ENCODE peak calls at places on chromosomes 4 and X, in four cellular contexts. Y is HL-60, Z is GM12878, S is K562. O is an unnamed sample.

GRCh38 chr4:16199132-16199531 is 27.1 kb downstream of the TAPT1 start:
- DNase-seq in Y (no peak), Z (no peak), S (no peak), O (no peak)

GRCh38 chrX:16466640-16467432 is 183.1 kb upstream of the S100G start:
- DNase-seq in Y (no peak), Z (no peak), S (no peak), O (no peak)

GRCh38 chrX:20595928-20596550 is 329.3 kb upstream of the RPS6KA3 start:
- DNase-seq in Y (no peak), Z (no peak), S (no peak), O (no peak)

GRCh38 chr4:71784569-71785197 is 804 bp upstream of the GC start:
- DNase-seq in Y (no peak), Z (no peak), S (no peak), O (no peak)

GRCh38 chr4:83075271-83075670 is 39.3 kb downstream of the PLAC8 start:
- DNase-seq in Y (no peak), Z (no peak), S (no peak), O (no peak)

GRCh38 chr4:15718959-15719358 is 16.1 kb downstream of the BST1 start:
- DNase-seq in Y (no peak), Z (no peak), S (no peak), O (no peak)

GRCh38 chr4:19831644-19832285 is 419.9 kb upstream of the SLIT2 start:
- DNase-seq in Y (no peak), Z (no peak), S (no peak), O (no peak)

GRCh38 chr4:77169496-77169895 is 12.5 kb downstream of the CCNG2 start:
- DNase-seq in Y (no peak), Z (no peak), S (no peak), O (no peak)

GRCh38 chr4:153234923-153235322 is 30.7 kb downstream of the TRIM2 start:
- DNase-seq in Y (no peak), Z (no peak), S (no peak), O (no peak)

GRCh38 chr4:128241425-128241913 is 46.1 kb downstream of the PGRMC2 start:
- DNase-seq in Y (no peak), Z (no peak), S (no peak), O (no peak)

GRCh38 chrX:101025126-101025525 is 26.8 kb downstream of the TRMT2B start:
- DNase-seq in Y (no peak), Z (no peak), S (no peak), O (no peak)

GRCh38 chr4:38948551-38948950 is 80.9 kb downstream of the FAM114A1 start:
- DNase-seq in Y (no peak), Z (no peak), S (no peak), O (no peak)

GRCh38 chrX:131792789-131793462 is 230.2 kb upstream of the STK26 start:
- DNase-seq in Y (no peak), Z (peak; percentile 90), S (no peak), O (no peak)

GRCh38 chrX:23317799-23318724 is 16.6 kb upstream of the PTCHD1 start:
- DNase-seq in Y (no peak), Z (no peak), S (peak; percentile 68), O (no peak)

GRCh38 chr4:38071801-38072567 is 111.8 kb downstream of the PTTG2 start:
- DNase-seq in Y (peak; percentile 91), Z (no peak), S (no peak), O (no peak)

GRCh38 chrX:17226736-17227135 is 148.3 kb upstream of the NHS start:
- DNase-seq in Y (no peak), Z (no peak), S (no peak), O (no peak)

GRCh38 chr4:140857111-140857510 is 100.9 kb upstream of the TBC1D9 start:
- DNase-seq in Y (no peak), Z (no peak), S (no peak), O (no peak)

GRCh38 chr4:13535118-13535517 is 9.2 kb downstream of the NKX3-2 start:
- DNase-seq in Y (no peak), Z (no peak), S (no peak), O (no peak)

GRCh38 chr4:151192556-151193235 is 84.3 kb upstream of the PRSS48 start:
- DNase-seq in Y (no peak), Z (no peak), S (no peak), O (no peak)

GRCh38 chr4:1557221-1557597 is 126.9 kb downstream of the FAM53A start:
- DNase-seq in Y (no peak), Z (no peak), S (no peak), O (no peak)

GRCh38 chrX:46811101-46811500 is 25.7 kb upstream of the RP2 start:
- DNase-seq in Y (no peak), Z (no peak), S (no peak), O (no peak)

GRCh38 chrX:16870861-16871584 is 861 bp upstream of the RBBP7 start:
- DNase-seq in Y (no peak), Z (no peak), S (no peak), O (no peak)

GRCh38 chr4:113686950-113687718 is 74.4 kb downstream of the CAMK2D start:
- DNase-seq in Y (no peak), Z (peak; percentile 39), S (no peak), O (no peak)

GRCh38 chr4:189035091-189035490 is 895.9 kb downstream of the TRIML1 start:
- DNase-seq in Y (no peak), Z (no peak), S (no peak), O (no peak)

GRCh38 chr4:149896428-149896827 is 80.8 kb upstream of the IQCM start:
- DNase-seq in Y (no peak), Z (no peak), S (no peak), O (no peak)

GRCh38 chr4:38449506-38450174 is 214.4 kb upstream of the KLF3 start:
- DNase-seq in Y (no peak), Z (no peak), S (no peak), O (no peak)

GRCh38 chr4:80140237-80140636 is 57.1 kb upstream of the PRDM8 start:
- DNase-seq in Y (no peak), Z (no peak), S (no peak), O (no peak)

GRCh38 chr4:140237616-140238352 is 83.8 kb upstream of the MAML3 start:
- DNase-seq in Y (peak; percentile 61), Z (no peak), S (no peak), O (no peak)

GRCh38 chrX:152833378-152833777 is 2.5 kb downstream of the NSDHL start:
- DNase-seq in Y (no peak), Z (no peak), S (no peak), O (no peak)

GRCh38 chrX:8988456-8988855 is 45.5 kb downstream of the FAM9B start:
- DNase-seq in Y (no peak), Z (no peak), S (no peak), O (no peak)

DNA sequence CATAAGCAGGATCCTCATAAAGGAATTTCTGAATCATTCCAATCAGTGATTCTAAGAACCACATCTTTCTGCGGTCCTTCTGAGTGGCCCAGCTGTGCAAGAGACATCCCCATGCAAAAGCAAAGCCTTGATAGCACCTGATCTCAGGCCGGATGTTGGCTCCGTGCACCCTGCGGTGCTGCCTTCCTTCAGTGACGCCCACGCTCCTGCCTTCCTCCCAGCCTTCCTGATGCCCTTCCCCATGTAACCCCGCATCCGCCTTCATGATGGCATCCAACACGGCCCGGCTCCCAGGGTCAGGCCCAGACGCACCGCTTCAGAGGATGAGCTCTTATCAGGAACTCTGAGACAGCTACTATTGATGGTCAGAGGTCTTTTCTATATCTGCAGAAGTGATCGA is 20.4 kb upstream of the CYP4V2 start:
- DNase-seq in Y (no peak), Z (no peak), S (no peak), O (no peak)
- TF ChIP-seq SPI1 in Y (no peak), Z (no peak), S (no peak), O (no peak)

DNA sequence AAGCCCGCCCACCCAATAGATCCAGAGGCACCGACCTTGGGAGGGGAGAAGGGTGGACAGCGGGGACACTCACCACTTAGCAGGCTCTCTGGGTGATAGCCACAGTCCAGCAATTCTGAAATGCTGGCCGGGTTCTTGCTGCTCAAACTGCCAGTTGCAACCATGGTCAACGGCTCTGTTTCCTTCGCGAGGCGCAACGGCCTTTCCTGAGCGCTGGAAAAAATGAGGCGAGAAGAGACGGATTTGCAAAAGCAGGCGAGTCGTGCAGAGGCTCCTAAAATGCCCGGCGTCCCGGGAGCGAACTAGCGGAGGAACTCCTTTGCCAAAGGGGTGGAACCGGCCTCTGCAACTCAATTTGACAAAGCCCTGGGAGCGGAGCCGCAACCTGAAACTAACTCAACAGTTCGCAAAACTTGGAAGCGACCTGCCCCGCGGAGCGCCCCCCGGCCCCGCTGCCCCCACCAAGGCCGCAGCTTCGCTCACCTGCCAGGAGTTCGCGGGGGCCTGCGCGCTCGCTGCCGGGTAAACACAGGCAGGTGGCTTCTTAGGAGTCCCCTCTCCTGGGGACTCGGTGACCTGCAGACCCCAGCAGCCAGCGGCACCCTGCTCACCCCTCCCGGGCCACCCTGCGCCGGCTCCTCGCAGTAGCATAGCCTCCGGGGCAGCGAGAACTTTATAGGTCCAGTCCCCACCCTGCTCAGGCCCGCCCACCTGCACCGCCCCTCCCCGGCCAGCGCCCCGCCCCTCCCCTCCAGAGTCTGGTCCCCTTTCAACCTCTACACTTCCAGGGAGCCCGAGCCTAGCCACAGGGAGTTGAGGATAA is at the start of gene DDIT4L:
- DNase-seq in Y (no peak), Z (no peak), S (peak; percentile 19), O (no peak)
- TF ChIP-seq SPI1 in Y (no peak), Z (no peak), S (no peak), O (no peak)

GRCh38 chrX:94204524-94204923 is 530.5 kb downstream of the FAM133A start:
- DNase-seq in Y (no peak), Z (no peak), S (no peak), O (no peak)
- TF ChIP-seq SPI1 in Y (no peak), Z (no peak), S (no peak), O (no peak)

GRCh38 chr4:2843023-2843908 is at the start of gene ADD1:
- DNase-seq in Y (peak; percentile 88), Z (peak; percentile 94), S (peak; percentile 100), O (peak; percentile 95)

GRCh38 chr4:2847297-2847871 is 3.7 kb downstream of the ADD1 start:
- DNase-seq in Y (no peak), Z (no peak), S (no peak), O (no peak)

GRCh38 chr4:2846172-2846571 is 2.5 kb downstream of the ADD1 start:
- DNase-seq in Y (no peak), Z (no peak), S (no peak), O (no peak)

GRCh38 chr4:2842667-2843022 is 999 bp upstream of the ADD1 start:
- DNase-seq in Y (no peak), Z (no peak), S (no peak), O (no peak)

GRCh38 chr4:2843909-2844584 is 403 bp downstream of the ADD1 start:
- DNase-seq in Y (no peak), Z (no peak), S (peak; percentile 39), O (no peak)
- TF ChIP-seq SPI1 in Y (no peak), Z (no peak), S (no peak), O (no peak)

GRCh38 chr4:23822181-23822580 is 67.7 kb downstream of the PPARGC1A start:
- DNase-seq in Y (no peak), Z (no peak), S (no peak), O (no peak)

GRCh38 chr4:23815351-23815750 is 74.5 kb downstream of the PPARGC1A start:
- DNase-seq in Y (no peak), Z (no peak), S (no peak), O (no peak)

GRCh38 chr4:23818097-23818648 is 71.7 kb downstream of the PPARGC1A start:
- DNase-seq in Y (no peak), Z (no peak), S (no peak), O (no peak)

GRCh38 chr4:23814606-23815005 is 75.2 kb downstream of the PPARGC1A start:
- DNase-seq in Y (no peak), Z (no peak), S (no peak), O (no peak)

GRCh38 chr4:23819041-23819511 is 70.8 kb downstream of the PPARGC1A start:
- DNase-seq in Y (no peak), Z (no peak), S (no peak), O (no peak)
- TF ChIP-seq SPI1 in Y (no peak), Z (no peak), S (no peak), O (no peak)